ENCODE peak calls at places on chromosomes 1 and 21, in six cellular contexts. V is Right ventricle myocardium superior; Z is activated T-cell treated with anti-CD3 and anti-CD28 coated beads for 24 hours; K is KBM-7; W is iris pigment epithelial cell; J is effector CD4-positive, alpha-beta T cell. P is an unnamed sample.

GRCh38 chr1:77906146-77906545 is 17.7 kb downstream of the NEXN start:
- DNase-seq in W (no peak), J (no peak), Z (no peak), V (no peak), K (peak; percentile 11), P (no peak)

GRCh38 chr1:3530086-3530930 is 75.8 kb downstream of the ARHGEF16 start:
- DNase-seq in V (no peak), W (no peak), Z (no peak), K (no peak), J (no peak), P (no peak)

GRCh38 chr1:907611-908451 is 15.9 kb upstream of the SAMD11 start:
- DNase-seq in V (peak; percentile 23), Z (no peak), J (peak; percentile 1), K (no peak), W (no peak), P (no peak)

GRCh38 chr1:71357708-71358107 is 276.9 kb upstream of the ZRANB2 start:
- DNase-seq in W (peak; percentile 18), K (no peak), J (no peak), Z (no peak), V (no peak), P (no peak)

GRCh38 chr1:1006305-1007159 is 6.6 kb upstream of the HES4 start:
- DNase-seq in K (no peak), V (no peak), W (no peak), J (no peak), Z (no peak), P (no peak)

GRCh38 chr1:225482489-225482950 is 54.7 kb upstream of the LBR start:
- DNase-seq in V (no peak), Z (no peak), W (peak; percentile 52), K (no peak), J (no peak), P (no peak)

GRCh38 chr1:56433056-56433577 is 146.2 kb downstream of the PLPP3 start:
- DNase-seq in J (no peak), W (no peak), K (no peak), Z (no peak), V (no peak), P (no peak)

GRCh38 chr1:48344373-48344772 is 121.9 kb downstream of the SLC5A9 start:
- DNase-seq in W (no peak), V (no peak), K (no peak), Z (no peak), J (no peak), P (no peak)

GRCh38 chr1:66395202-66396061 is 138.5 kb upstream of the SGIP1 start:
- DNase-seq in V (no peak), Z (no peak), K (no peak), J (no peak), W (peak; percentile 43), P (no peak)

GRCh38 chr1:185288435-185288834 is 28.6 kb downstream of the IVNS1ABP start:
- DNase-seq in K (no peak), V (no peak), W (no peak), Z (no peak), J (no peak), P (peak; percentile 58)

GRCh38 chr1:1132042-1132927 is 16.4 kb upstream of the C1orf159 start:
- DNase-seq in K (no peak), Z (no peak), W (no peak), V (no peak), J (no peak), P (no peak)

GRCh38 chr1:168466703-168467081 is 77.1 kb downstream of the XCL2 start:
- DNase-seq in W (no peak), V (no peak), Z (no peak), K (no peak), J (no peak), P (peak; percentile 40)

GRCh38 chr21:43790053-43790524 is 712 bp downstream of the RRP1 start:
- DNase-seq in V (no peak), Z (no peak), W (peak; percentile 18), K (no peak), J (no peak), P (no peak)

GRCh38 chr1:191453487-191453886 is 704.8 kb upstream of the RGS18 start:
- DNase-seq in W (no peak), K (no peak), V (no peak), J (no peak), Z (no peak), P (peak; percentile 30)

GRCh38 chr1:232865118-232865931 is 60.1 kb downstream of the MAP10 start:
- DNase-seq in W (no peak), V (no peak), K (no peak), J (no peak), Z (no peak), P (no peak)

GRCh38 chr1:216173315-216173714 is 249.9 kb downstream of the USH2A start:
- DNase-seq in Z (no peak), J (no peak), K (no peak), V (no peak), W (no peak), P (no peak)

GRCh38 chr1:178282949-178283367 is 189.1 kb downstream of the RASAL2 start:
- DNase-seq in K (peak; percentile 42), V (no peak), W (peak; percentile 90), Z (no peak), J (no peak), P (peak; percentile 76)

GRCh38 chr1:237868814-237869600 is 21.7 kb downstream of the ZP4 start:
- DNase-seq in W (no peak), K (no peak), V (no peak), Z (no peak), J (no peak), P (no peak)

GRCh38 chr21:45830221-45830640 is 151.3 kb upstream of the COL6A1 start:
- DNase-seq in Z (no peak), W (no peak), K (no peak), V (no peak), J (no peak), P (no peak)

GRCh38 chr1:93080424-93080823 is 1.3 kb downstream of the MTF2 start:
- DNase-seq in K (peak; percentile 65), W (peak; percentile 85), Z (no peak), J (no peak), V (no peak), P (peak; percentile 87)

GRCh38 chr1:84504580-84505021 is 1.6 kb upstream of the SPATA1 start:
- DNase-seq in Z (no peak), K (peak; percentile 44), J (no peak), V (no peak), W (peak; percentile 86), P (peak; percentile 70)

GRCh38 chr1:158998781-158999161 is 10.9 kb upstream of the IFI16 start:
- DNase-seq in K (peak; percentile 87), Z (no peak), W (peak; percentile 53), J (peak; percentile 37), V (peak; percentile 70), P (peak; percentile 88)

GRCh38 chr1:152623203-152623844 is 421 bp upstream of the LCE3A start:
- DNase-seq in J (no peak), V (no peak), Z (no peak), K (peak; percentile 18), W (no peak), P (no peak)

GRCh38 chr1:30950700-30951099 is 42.1 kb upstream of the SDC3 start:
- DNase-seq in Z (no peak), V (no peak), W (no peak), K (no peak), J (no peak), P (no peak)

GRCh38 chr1:61224609-61225008 is 142.2 kb downstream of the NFIA start:
- DNase-seq in K (no peak), J (no peak), V (no peak), Z (no peak), W (no peak), P (no peak)

GRCh38 chr1:8075511-8076051 is 49.5 kb upstream of the ERRFI1 start:
- DNase-seq in Z (no peak), K (no peak), V (no peak), W (peak; percentile 33), J (no peak), P (no peak)

GRCh38 chr1:204128964-204129896 is 22.6 kb downstream of the ETNK2 start:
- DNase-seq in W (peak; percentile 66), Z (peak; percentile 33), J (peak; percentile 34), K (peak; percentile 67), V (peak; percentile 83), P (peak; percentile 73)

GRCh38 chr1:22689505-22689904 is 21.1 kb upstream of the EPHB2 start:
- DNase-seq in Z (no peak), K (no peak), V (no peak), W (peak; percentile 85), J (no peak), P (no peak)

GRCh38 chr1:203287109-203287893 is 18.0 kb upstream of the BTG2 start:
- DNase-seq in W (peak; percentile 24), J (peak; percentile 62), K (peak; percentile 97), Z (peak; percentile 65), V (peak; percentile 62), P (peak; percentile 96)

P was measured in OCI-M1.